ENCODE peak calls at places on chromosomes 6 and 20, in six cellular contexts. S is neuronal stem cell, Y is OCI-LY7, K is PC-9, N is hepatocyte, B is fibroblast of lung. Z is an unnamed sample.

GRCh38 chr20:53943522-53944291 is 126.7 kb downstream of the BCAS1 start:
- DNase-seq in S (no peak), Y (peak; percentile 66), K (peak; percentile 17), N (no peak), B (no peak), Z (no peak)

GRCh38 chr20:60959971-60960370 is 292.1 kb upstream of the CDH4 start:
- DNase-seq in S (no peak), Y (no peak), K (no peak), N (no peak), B (no peak), Z (no peak)

GRCh38 chr20:57282691-57283361 is 16.4 kb upstream of the BMP7 start:
- DNase-seq in S (no peak), Y (no peak), K (no peak), N (peak; percentile 56), B (no peak), Z (peak; percentile 73)

GRCh38 chr6:107653183-107653580 is 163.3 kb downstream of the SOBP start:
- DNase-seq in S (no peak), Y (no peak), K (no peak), N (no peak), B (no peak), Z (no peak)

GRCh38 chr6:105596284-105596755 is 193.4 kb upstream of the PREP start:
- DNase-seq in S (no peak), Y (no peak), K (no peak), N (peak; percentile 30), B (peak; percentile 99), Z (no peak)

GRCh38 chr6:52591832-52592231 is 15.0 kb upstream of the TRAM2 start:
- DNase-seq in S (no peak), Y (no peak), K (no peak), N (no peak), B (no peak), Z (no peak)

GRCh38 chr6:79423216-79423615 is 114.0 kb downstream of the LCA5 start:
- DNase-seq in S (no peak), Y (no peak), K (no peak), N (no peak), B (no peak), Z (no peak)

GRCh38 chr6:4113623-4114022 is 21.8 kb downstream of the ECI2 start:
- DNase-seq in S (no peak), Y (no peak), K (no peak), N (no peak), B (no peak), Z (no peak)

GRCh38 chr6:168181776-168182765 is 103.1 kb upstream of the FRMD1 start:
- DNase-seq in S (peak; percentile 37), Y (no peak), K (no peak), N (no peak), B (no peak), Z (no peak)

GRCh38 chr6:38876470-38876869 is 161.4 kb downstream of the DNAH8 start:
- DNase-seq in S (no peak), Y (no peak), K (no peak), N (no peak), B (peak; percentile 37), Z (no peak)

GRCh38 chr6:23526519-23526918 is 599.5 kb upstream of the NRSN1 start:
- DNase-seq in S (no peak), Y (no peak), K (no peak), N (no peak), B (no peak), Z (no peak)

GRCh38 chr20:52433326-52434040 is 241.9 kb upstream of the ZFP64 start:
- DNase-seq in S (no peak), Y (no peak), K (no peak), N (no peak), B (no peak), Z (no peak)

GRCh38 chr6:15763827-15764226 is 101.0 kb upstream of the DTNBP1 start:
- DNase-seq in S (no peak), Y (no peak), K (no peak), N (peak; percentile 86), B (peak; percentile 18), Z (no peak)

GRCh38 chr20:41664584-41664983 is 46.4 kb upstream of the CHD6 start:
- DNase-seq in S (no peak), Y (peak; percentile 82), K (no peak), N (no peak), B (no peak), Z (peak; percentile 56)

GRCh38 chr6:44967481-44967880 is 360.6 kb upstream of the RUNX2 start:
- DNase-seq in S (no peak), Y (no peak), K (no peak), N (no peak), B (peak; percentile 37), Z (no peak)

GRCh38 chr6:167849846-167850459 is 23.2 kb downstream of the AFDN start:
- DNase-seq in S (peak; percentile 30), Y (no peak), K (peak; percentile 37), N (peak; percentile 39), B (peak; percentile 32), Z (peak; percentile 28)

GRCh38 chr6:144033816-144034540 is 25.9 kb upstream of the PLAGL1 start:
- DNase-seq in S (no peak), Y (no peak), K (no peak), N (peak; percentile 12), B (peak; percentile 82), Z (no peak)

GRCh38 chr20:1224205-1224604 is 1.6 kb upstream of the RAD21L1 start:
- DNase-seq in S (no peak), Y (no peak), K (no peak), N (no peak), B (no peak), Z (no peak)

GRCh38 chr6:36985384-36985962 is 523 bp downstream of the MTCH1 start:
- DNase-seq in S (no peak), Y (no peak), K (no peak), N (no peak), B (no peak), Z (no peak)

GRCh38 chr6:126550323-126550722 is 210.4 kb downstream of the CENPW start:
- DNase-seq in S (no peak), Y (no peak), K (no peak), N (no peak), B (no peak), Z (no peak)

GRCh38 chr6:68777956-68778355 is 142.9 kb downstream of the ADGRB3 start:
- DNase-seq in S (no peak), Y (no peak), K (no peak), N (no peak), B (peak; percentile 54), Z (no peak)

GRCh38 chr6:73803562-73804221 is 107.7 kb downstream of the CD109 start:
- DNase-seq in S (peak; percentile 44), Y (peak; percentile 4), K (peak; percentile 37), N (peak; percentile 59), B (peak; percentile 98), Z (no peak)

GRCh38 chr6:70404658-70405057 is 8.7 kb upstream of the FAM135A start:
- DNase-seq in S (no peak), Y (no peak), K (no peak), N (no peak), B (no peak), Z (no peak)

GRCh38 chr6:149134531-149134933 is 183.0 kb upstream of the TAB2 start:
- DNase-seq in S (no peak), Y (no peak), K (no peak), N (no peak), B (peak; percentile 50), Z (no peak)

GRCh38 chr20:59008715-59009336 is 1.8 kb upstream of the CTSZ start:
- DNase-seq in S (no peak), Y (peak; percentile 26), K (no peak), N (no peak), B (no peak), Z (no peak)

GRCh38 chr20:15380770-15381169 is 1043.4 kb upstream of the FLRT3 start:
- DNase-seq in S (no peak), Y (no peak), K (no peak), N (no peak), B (no peak), Z (no peak)

GRCh38 chr20:15379897-15380296 is 1042.5 kb upstream of the FLRT3 start:
- DNase-seq in S (no peak), Y (no peak), K (no peak), N (no peak), B (no peak), Z (no peak)

GRCh38 chr20:15378151-15378550 is 1040.7 kb upstream of the FLRT3 start:
- DNase-seq in S (no peak), Y (no peak), K (no peak), N (no peak), B (no peak), Z (no peak)

GRCh38 chr20:15370370-15370769 is 1033.0 kb upstream of the FLRT3 start:
- DNase-seq in S (no peak), Y (no peak), K (no peak), N (no peak), B (no peak), Z (no peak)

DNA sequence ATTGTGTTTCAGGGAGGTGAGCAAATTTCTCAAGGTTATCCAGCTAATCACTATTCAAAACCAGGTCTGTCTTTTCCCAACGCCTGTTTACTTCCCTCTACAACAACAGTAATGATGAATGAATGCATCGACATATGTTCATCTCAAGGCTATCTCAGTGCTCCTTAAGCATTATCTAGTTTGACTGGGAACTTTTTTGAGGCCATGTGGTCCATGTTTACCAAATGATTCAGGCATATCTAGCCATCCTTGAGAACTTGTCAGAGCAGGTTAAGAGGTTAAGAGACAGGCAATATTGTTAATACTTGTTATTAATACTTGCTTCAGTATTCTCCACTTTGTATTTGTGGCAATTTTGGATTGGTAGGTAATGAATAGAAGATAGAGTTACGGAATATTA is 1038.4 kb upstream of the FLRT3 start:
- DNase-seq in S (no peak), Y (no peak), K (no peak), N (no peak), B (no peak), Z (no peak)
- H2AFZ ChIP-seq in S (no peak overlapping the region), Y (no peak overlapping the region), K (no peak overlapping the region), N (no peak overlapping the region), B (no peak overlapping the region), Z (no peak overlapping the region)

GRCh38 chr20:22819134-22819533 is 216.0 kb upstream of the SSTR4 start:
- DNase-seq in S (no peak), Y (no peak), K (no peak), N (peak; percentile 19), B (no peak), Z (no peak)

GRCh38 chr20:22824077-22824476 is 211.0 kb upstream of the SSTR4 start:
- DNase-seq in S (no peak), Y (no peak), K (no peak), N (no peak), B (no peak), Z (no peak)

GRCh38 chr20:22821826-22822225 is 213.3 kb upstream of the SSTR4 start:
- DNase-seq in S (no peak), Y (no peak), K (no peak), N (no peak), B (no peak), Z (no peak)

GRCh38 chr20:22819784-22820183 is 215.3 kb upstream of the SSTR4 start:
- DNase-seq in S (no peak), Y (no peak), K (no peak), N (no peak), B (no peak), Z (no peak)

GRCh38 chr20:22821081-22821480 is 214.0 kb upstream of the SSTR4 start:
- DNase-seq in S (no peak), Y (no peak), K (no peak), N (no peak), B (no peak), Z (no peak)
- H3K27ac ChIP-seq in S (no peak overlapping the region), Y (no peak overlapping the region), K (no peak overlapping the region), N (peak overlapping the region; percentile 61), B (no peak overlapping the region), Z (no peak overlapping the region)

GRCh38 chr20:48822178-48822577 is 5.6 kb downstream of the PREX1 start:
- DNase-seq in S (no peak), Y (no peak), K (no peak), N (no peak), B (no peak), Z (no peak)
- H3K4me2 ChIP-seq in S (no peak overlapping the region), Y (peak overlapping the region; percentile 76), K (no peak overlapping the region), N (no peak overlapping the region), B (no peak overlapping the region), Z (peak overlapping the region; percentile 67)

GRCh38 chr6:125445054-125445453 is 143.3 kb upstream of the HDDC2 start:
- DNase-seq in S (no peak), Y (no peak), K (no peak), N (no peak), B (no peak), Z (no peak)
- H2AFZ ChIP-seq in S (no peak overlapping the region), Y (no peak overlapping the region), K (no peak overlapping the region), N (no peak overlapping the region), B (no peak overlapping the region), Z (no peak overlapping the region)